ENCODE peak calls at places on chromosomes 2 and 18, in four cellular contexts. P, N, J and W are unnamed samples.

GRCh38 chr18:49021433-49022129 is 70.8 kb upstream of the SMAD7 start:
- DNase-seq in P (peak; percentile 79), N (peak; percentile 81), J (peak; percentile 90), W (peak; percentile 67)

GRCh38 chr2:165621086-165621560 is 151.6 kb downstream of the CSRNP3 start:
- DNase-seq in P (peak; percentile 54), N (no peak), J (no peak), W (no peak)

GRCh38 chr2:11746807-11747459 is 501 bp downstream of the LPIN1 start:
- DNase-seq in P (peak; percentile 41), N (peak; percentile 49), J (no peak), W (no peak)

GRCh38 chr2:195659114-195659513 is 2.1 kb downstream of the SLC39A10 start:
- DNase-seq in P (no peak), N (no peak), J (no peak), W (no peak)

GRCh38 chr2:200306969-200307811 is 697 bp downstream of the SPATS2L start:
- DNase-seq in P (peak; percentile 63), N (peak; percentile 33), J (peak; percentile 81), W (peak; percentile 75)

GRCh38 chr2:218897394-218898108 is 16.9 kb downstream of the WNT10A start:
- DNase-seq in P (no peak), N (no peak), J (no peak), W (no peak)

GRCh38 chr2:71458413-71459083 is 5.2 kb downstream of the DYSF start:
- DNase-seq in P (no peak), N (no peak), J (no peak), W (no peak)

GRCh38 chr2:235934059-235934896 is 233.9 kb downstream of the GBX2 start:
- DNase-seq in P (peak; percentile 4), N (no peak), J (no peak), W (peak; percentile 62)

GRCh38 chr18:36187826-36188721 is 777 bp downstream of the MOCOS start:
- DNase-seq in P (peak; percentile 30), N (no peak), J (peak; percentile 70), W (no peak)

GRCh38 chr18:79620586-79621165 is 58.9 kb upstream of the CTDP1 start:
- DNase-seq in P (no peak), N (no peak), J (no peak), W (no peak)

GRCh38 chr18:74310411-74310810 is 5.2 kb upstream of the C18orf63 start:
- DNase-seq in P (no peak), N (no peak), J (no peak), W (no peak)

GRCh38 chr2:184119920-184120820 is 478.2 kb upstream of the ZNF804A start:
- DNase-seq in P (no peak), N (no peak), J (no peak), W (no peak)

GRCh38 chr2:191533693-191534175 is 144.2 kb upstream of the NABP1 start:
- DNase-seq in P (no peak), N (no peak), J (no peak), W (no peak)

GRCh38 chr18:44051088-44051487 is 629.6 kb upstream of the SETBP1 start:
- DNase-seq in P (no peak), N (no peak), J (no peak), W (no peak)

GRCh38 chr2:223055140-223055539 is 3.1 kb downstream of the KCNE4 start:
- DNase-seq in P (no peak), N (peak; percentile 44), J (no peak), W (no peak)

GRCh38 chr2:107132141-107132540 is 246.2 kb upstream of the ST6GAL2 start:
- DNase-seq in P (no peak), N (no peak), J (no peak), W (no peak)

GRCh38 chr2:175097297-175097696 is 70.7 kb downstream of the ATF2 start:
- DNase-seq in P (no peak), N (no peak), J (no peak), W (no peak)

GRCh38 chr2:73823916-73824523 is 4.7 kb upstream of the STAMBP start:
- DNase-seq in P (no peak), N (peak; percentile 30), J (no peak), W (no peak)

GRCh38 chr18:63321291-63321690 is 1.7 kb upstream of the BCL2 start:
- DNase-seq in P (no peak), N (no peak), J (no peak), W (no peak)

GRCh38 chr2:5467506-5467905 is 224.7 kb upstream of the SOX11 start:
- DNase-seq in P (no peak), N (no peak), J (no peak), W (no peak)

GRCh38 chr2:38148501-38148900 is 72.5 kb upstream of the CYP1B1 start:
- DNase-seq in P (peak; percentile 44), N (peak; percentile 39), J (peak; percentile 66), W (no peak)

GRCh38 chr2:38709515-38710194 is 41.5 kb downstream of the SRSF7 start:
- DNase-seq in P (no peak), N (no peak), J (no peak), W (no peak)

GRCh38 chr18:62715829-62716678 is 713 bp downstream of the PHLPP1 start:
- DNase-seq in P (peak; percentile 67), N (peak; percentile 59), J (peak; percentile 85), W (peak; percentile 83)

GRCh38 chr2:108092886-108093285 is 106.6 kb downstream of the SLC5A7 start:
- DNase-seq in P (no peak), N (no peak), J (no peak), W (no peak)

GRCh38 chr2:172772637-172773036 is 37.0 kb downstream of the RAPGEF4 start:
- DNase-seq in P (peak; percentile 27), N (no peak), J (no peak), W (no peak)

GRCh38 chr2:239956818-239957261 is 68.3 kb downstream of the NDUFA10 start:
- DNase-seq in P (no peak), N (no peak), J (no peak), W (no peak)

GRCh38 chr2:99032786-99033185 is 96.8 kb upstream of the CRACDL start:
- DNase-seq in P (no peak), N (no peak), J (no peak), W (no peak)

GRCh38 chr2:57848723-57849122 is 197.9 kb upstream of the VRK2 start:
- DNase-seq in P (no peak), N (no peak), J (no peak), W (no peak)

GRCh38 chr2:128714861-128715312 is 396.2 kb upstream of the HS6ST1 start:
- DNase-seq in P (no peak), N (no peak), J (no peak), W (peak; percentile 54)

GRCh38 chr2:141957827-141958440 is 172.9 kb downstream of the LRP1B start:
- DNase-seq in P (no peak), N (no peak), J (no peak), W (no peak)

GRCh38 chr2:86822668-86823067 is 32.0 kb upstream of the CD8A start:
- DNase-seq in P (no peak), N (no peak), J (no peak), W (no peak)

DNA sequence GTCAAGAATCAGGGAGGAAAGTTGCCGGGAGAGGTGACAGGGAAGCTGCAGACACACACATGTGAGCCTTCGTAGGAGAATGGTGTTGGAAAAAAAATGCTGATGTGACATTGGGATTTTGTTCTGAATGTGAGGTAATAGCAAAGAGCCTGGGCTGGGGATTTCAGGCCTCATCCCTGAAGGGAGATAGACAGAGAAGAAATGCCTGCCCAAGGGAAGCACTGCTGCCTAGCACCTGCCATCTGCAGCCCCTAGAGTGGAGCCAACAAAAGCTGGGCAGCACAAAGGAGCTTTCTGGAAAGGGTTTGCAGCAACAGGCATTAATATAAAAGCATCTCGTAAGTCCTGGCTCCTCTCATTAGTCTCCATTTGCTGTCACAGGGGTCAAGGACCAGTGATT is 157.3 kb upstream of the SLC14A2 start:
- DNase-seq in P (no peak), N (no peak), J (no peak), W (no peak)
- H3K27ac ChIP-seq in P (no peak overlapping the region), N (no peak overlapping the region), J (no peak overlapping the region), W (no peak overlapping the region)

GRCh38 chr2:241595600-241596140 is 37.1 kb downstream of the BOK start:
- DNase-seq in P (no peak), N (no peak), J (no peak), W (no peak)
- TF ChIP-seq CTCF in P (no peak), N (no peak), J (no peak), W (no peak)

GRCh38 chr2:161245671-161246070 is 62.6 kb upstream of the PSMD14 start:
- DNase-seq in P (no peak), N (no peak), J (no peak), W (no peak)

GRCh38 chr2:161245237-161245505 is 63.1 kb upstream of the PSMD14 start:
- DNase-seq in P (no peak), N (no peak), J (no peak), W (no peak)

GRCh38 chr2:161243312-161243711 is 64.9 kb upstream of the PSMD14 start:
- DNase-seq in P (no peak), N (no peak), J (no peak), W (no peak)

GRCh38 chr2:161243873-161244272 is 64.4 kb upstream of the PSMD14 start:
- DNase-seq in P (no peak), N (no peak), J (no peak), W (no peak)

GRCh38 chr2:161246301-161246700 is 61.9 kb upstream of the PSMD14 start:
- DNase-seq in P (no peak), N (no peak), J (no peak), W (no peak)
- H3K4me3 ChIP-seq in P (no peak overlapping the region), N (no peak overlapping the region), J (no peak overlapping the region), W (no peak overlapping the region)

DNA sequence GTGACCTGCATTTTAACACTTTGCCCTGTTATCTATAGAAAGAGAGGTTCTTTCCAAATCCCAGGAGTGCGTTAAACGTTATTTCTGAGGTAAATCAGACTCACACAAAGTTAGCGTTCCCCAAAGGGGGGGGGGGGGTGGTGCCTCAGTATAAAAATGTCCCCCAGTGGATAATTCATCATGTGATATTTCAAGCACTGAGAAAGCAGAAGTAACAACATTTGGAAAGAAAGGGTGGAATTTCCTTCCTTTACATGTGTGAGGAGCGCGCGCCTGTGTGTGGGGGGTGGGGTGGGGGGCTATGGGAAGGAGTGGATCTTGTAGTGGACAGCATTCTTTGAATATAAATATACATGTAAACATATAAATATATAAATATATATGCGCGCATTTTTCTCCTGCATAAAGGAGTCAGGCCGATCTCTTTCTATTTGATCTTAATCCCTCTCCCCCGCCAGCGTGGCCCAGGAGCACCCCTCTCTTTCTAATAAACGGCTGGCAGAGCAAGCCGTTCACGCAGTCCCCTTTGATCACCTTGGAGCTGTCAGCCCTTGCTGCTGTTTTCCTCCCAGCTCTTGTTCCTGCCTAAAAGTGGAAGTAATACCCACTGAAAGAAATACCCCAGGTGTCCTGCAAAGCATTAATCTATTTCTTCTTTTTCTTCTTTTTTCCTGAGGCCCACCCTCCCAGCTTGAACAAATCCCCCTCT is 631.0 kb downstream of the NYAP2 start:
- DNase-seq in P (no peak), N (no peak), J (no peak), W (no peak)
- H3K27ac ChIP-seq in P (peak overlapping the region; percentile 62), N (no peak overlapping the region), J (peak overlapping the region; percentile 61), W (no peak overlapping the region)

GRCh38 chr2:101150306-101151140 is 659 bp downstream of the TBC1D8 start:
- DNase-seq in P (peak; percentile 57), N (peak; percentile 51), J (peak; percentile 76), W (peak; percentile 77)

GRCh38 chr2:101152195-101153076 is 1.3 kb upstream of the TBC1D8 start:
- DNase-seq in P (peak; percentile 48), N (peak; percentile 41), J (peak; percentile 70), W (no peak)

GRCh38 chr2:101149241-101150192 is 1.7 kb downstream of the TBC1D8 start:
- DNase-seq in P (peak; percentile 40), N (no peak), J (no peak), W (no peak)

GRCh38 chr2:101151859-101152194 is 645 bp upstream of the TBC1D8 start:
- DNase-seq in P (no peak), N (no peak), J (no peak), W (no peak)

GRCh38 chr2:101151141-101151858 is at the start of gene TBC1D8:
- DNase-seq in P (peak; percentile 90), N (peak; percentile 89), J (peak; percentile 95), W (peak; percentile 94)
- TF ChIP-seq CTCF in P (no peak), N (no peak), J (no peak), W (no peak)

GRCh38 chr2:127562930-127563329 is 27.4 kb downstream of the MYO7B start:
- DNase-seq in P (no peak), N (no peak), J (no peak), W (no peak)
- H3K4me3 ChIP-seq in P (no peak overlapping the region), N (no peak overlapping the region), J (no peak overlapping the region), W (no peak overlapping the region)